ENCODE peak calls at places on chromosomes 5 and 9, in five cellular contexts. One of them, this sample, is unnamed.

GRCh38 chr9:2741441-2742158 is 24.3 kb downstream of the KCNV2 start:
- DNase-seq in spleen: no peak
- DNase-seq in mucosa of descending colon: no peak
- DNase-seq in GM23248: no peak
- DNase-seq in cardiac fibroblast: peak; percentile 18
- DNase-seq in this sample: no peak

GRCh38 chr5:126139086-126139485 is 284.1 kb upstream of the GRAMD2B start:
- DNase-seq in spleen: no peak
- DNase-seq in cardiac fibroblast: peak; percentile 33
- DNase-seq in GM23248: peak; percentile 25
- DNase-seq in mucosa of descending colon: no peak
- DNase-seq in this sample: no peak

GRCh38 chr5:144093400-144093799 is 77.1 kb downstream of the YIPF5 start:
- DNase-seq in cardiac fibroblast: no peak
- DNase-seq in mucosa of descending colon: no peak
- DNase-seq in GM23248: no peak
- DNase-seq in spleen: no peak
- DNase-seq in this sample: no peak

GRCh38 chr9:9521033-9521779 is 1091.6 kb downstream of the PTPRD start:
- DNase-seq in spleen: no peak
- DNase-seq in mucosa of descending colon: no peak
- DNase-seq in cardiac fibroblast: no peak
- DNase-seq in GM23248: no peak
- DNase-seq in this sample: no peak

GRCh38 chr5:35789732-35790461 is 66.8 kb upstream of the IL7R start:
- DNase-seq in GM23248: peak; percentile 73
- DNase-seq in cardiac fibroblast: peak; percentile 60
- DNase-seq in mucosa of descending colon: no peak
- DNase-seq in spleen: no peak
- DNase-seq in this sample: no peak

GRCh38 chr5:54558362-54558761 is 40.8 kb downstream of the SNX18 start:
- DNase-seq in GM23248: no peak
- DNase-seq in mucosa of descending colon: no peak
- DNase-seq in spleen: no peak
- DNase-seq in cardiac fibroblast: peak; percentile 20
- DNase-seq in this sample: no peak

GRCh38 chr9:97910273-97910844 is 11.9 kb downstream of the TRMO start:
- DNase-seq in GM23248: no peak
- DNase-seq in spleen: no peak
- DNase-seq in mucosa of descending colon: no peak
- DNase-seq in cardiac fibroblast: no peak
- DNase-seq in this sample: no peak

GRCh38 chr5:37721447-37721871 is 118.4 kb downstream of the GDNF start:
- DNase-seq in spleen: no peak
- DNase-seq in mucosa of descending colon: no peak
- DNase-seq in cardiac fibroblast: peak; percentile 85
- DNase-seq in GM23248: peak; percentile 24
- DNase-seq in this sample: no peak

GRCh38 chr5:137273511-137273910 is 225.6 kb downstream of the SPOCK1 start:
- DNase-seq in GM23248: peak; percentile 65
- DNase-seq in spleen: no peak
- DNase-seq in mucosa of descending colon: no peak
- DNase-seq in cardiac fibroblast: peak; percentile 50
- DNase-seq in this sample: no peak

GRCh38 chr5:180130876-180131740 is 59.5 kb upstream of the RNF130 start:
- DNase-seq in cardiac fibroblast: no peak
- DNase-seq in mucosa of descending colon: no peak
- DNase-seq in GM23248: no peak
- DNase-seq in spleen: peak; percentile 62
- DNase-seq in this sample: no peak

GRCh38 chr9:82488319-82488701 is 499.7 kb downstream of the SPATA31D1 start:
- DNase-seq in GM23248: no peak
- DNase-seq in cardiac fibroblast: no peak
- DNase-seq in spleen: no peak
- DNase-seq in mucosa of descending colon: no peak
- DNase-seq in this sample: no peak

GRCh38 chr5:168859471-168859870 is 280.3 kb upstream of the PANK3 start:
- DNase-seq in mucosa of descending colon: no peak
- DNase-seq in cardiac fibroblast: no peak
- DNase-seq in GM23248: no peak
- DNase-seq in spleen: no peak
- DNase-seq in this sample: no peak

GRCh38 chr5:168860081-168860480 is 280.9 kb upstream of the PANK3 start:
- DNase-seq in mucosa of descending colon: no peak
- DNase-seq in spleen: no peak
- DNase-seq in cardiac fibroblast: no peak
- DNase-seq in GM23248: no peak
- DNase-seq in this sample: no peak

GRCh38 chr5:168853972-168854371 is 274.8 kb upstream of the PANK3 start:
- DNase-seq in cardiac fibroblast: no peak
- DNase-seq in mucosa of descending colon: no peak
- DNase-seq in spleen: no peak
- DNase-seq in GM23248: no peak
- DNase-seq in this sample: no peak

GRCh38 chr5:168858371-168858770 is 279.2 kb upstream of the PANK3 start:
- DNase-seq in cardiac fibroblast: no peak
- DNase-seq in GM23248: no peak
- DNase-seq in mucosa of descending colon: no peak
- DNase-seq in spleen: no peak
- DNase-seq in this sample: no peak
- H3K4me3 ChIP-seq in cardiac fibroblast: no peak overlapping the region
- H3K4me3 ChIP-seq in GM23248: no peak overlapping the region
- H3K4me3 ChIP-seq in mucosa of descending colon: no peak overlapping the region
- H3K4me3 ChIP-seq in spleen: no peak overlapping the region
- H3K4me3 ChIP-seq in this sample: no peak overlapping the region

GRCh38 chr9:137621131-137621757 is 2.4 kb downstream of the EHMT1 start:
- DNase-seq in mucosa of descending colon: peak; percentile 18
- DNase-seq in GM23248: peak; percentile 64
- DNase-seq in cardiac fibroblast: peak; percentile 40
- DNase-seq in spleen: peak; percentile 43
- DNase-seq in this sample: peak; percentile 58
- H3K4me3 ChIP-seq in mucosa of descending colon: no peak overlapping the region
- H3K4me3 ChIP-seq in GM23248: peak overlapping the region; percentile 0
- H3K4me3 ChIP-seq in cardiac fibroblast: no peak overlapping the region
- H3K4me3 ChIP-seq in spleen: no peak overlapping the region
- H3K4me3 ChIP-seq in this sample: peak overlapping the region; percentile 94

GRCh38 chr9:75226403-75227139 is 138.3 kb downstream of the OSTF1 start:
- DNase-seq in GM23248: no peak
- DNase-seq in mucosa of descending colon: no peak
- DNase-seq in spleen: no peak
- DNase-seq in cardiac fibroblast: no peak
- DNase-seq in this sample: no peak
- H3K4me3 ChIP-seq in GM23248: no peak overlapping the region
- H3K4me3 ChIP-seq in mucosa of descending colon: no peak overlapping the region
- H3K4me3 ChIP-seq in spleen: no peak overlapping the region
- H3K4me3 ChIP-seq in cardiac fibroblast: no peak overlapping the region
- H3K4me3 ChIP-seq in this sample: no peak overlapping the region

GRCh38 chr9:136664799-136665082 is 2.0 kb downstream of the EGFL7 start:
- DNase-seq in spleen: no peak
- DNase-seq in GM23248: no peak
- DNase-seq in mucosa of descending colon: peak; percentile 31
- DNase-seq in cardiac fibroblast: no peak
- DNase-seq in this sample: no peak
- H3K4me3 ChIP-seq in spleen: peak overlapping the region; percentile 58
- H3K4me3 ChIP-seq in GM23248: no peak overlapping the region
- H3K4me3 ChIP-seq in mucosa of descending colon: no peak overlapping the region
- H3K4me3 ChIP-seq in cardiac fibroblast: peak overlapping the region; percentile 44
- H3K4me3 ChIP-seq in this sample: no peak overlapping the region

DNA sequence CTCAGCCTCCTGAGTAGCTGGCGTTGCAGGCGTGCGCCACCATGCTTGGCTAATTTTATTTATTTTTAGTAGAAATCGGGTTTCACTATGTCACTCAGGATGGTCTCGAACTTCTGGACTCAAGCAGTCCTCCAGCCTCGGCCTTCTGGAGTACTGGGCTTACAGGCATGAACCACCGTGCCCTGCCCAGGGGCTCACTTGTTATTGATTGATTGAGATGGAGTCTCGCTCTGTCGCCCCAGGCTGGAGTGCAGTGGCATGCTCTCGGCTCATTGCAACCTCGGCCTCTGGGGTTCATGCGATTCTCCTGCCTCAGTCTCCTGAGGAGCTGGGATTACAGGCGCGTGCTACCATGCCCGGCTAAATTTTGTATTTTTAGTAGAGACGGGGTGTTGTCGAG is 1.6 kb downstream of the HSPA4 start:
- DNase-seq in mucosa of descending colon: no peak
- DNase-seq in spleen: no peak
- DNase-seq in GM23248: no peak
- DNase-seq in cardiac fibroblast: no peak
- DNase-seq in this sample: no peak
- H3K4me3 ChIP-seq in mucosa of descending colon: no peak overlapping the region
- H3K4me3 ChIP-seq in spleen: peak overlapping the region; percentile 69
- H3K4me3 ChIP-seq in GM23248: peak overlapping the region; percentile 88
- H3K4me3 ChIP-seq in cardiac fibroblast: peak overlapping the region; percentile 98
- H3K4me3 ChIP-seq in this sample: peak overlapping the region; percentile 99

GRCh38 chr5:132256783-132257130 is 739 bp upstream of the PDLIM4 start:
- DNase-seq in mucosa of descending colon: no peak
- DNase-seq in spleen: no peak
- DNase-seq in GM23248: no peak
- DNase-seq in cardiac fibroblast: no peak
- DNase-seq in this sample: no peak
- H3K4me3 ChIP-seq in mucosa of descending colon: no peak overlapping the region
- H3K4me3 ChIP-seq in spleen: peak overlapping the region; percentile 27
- H3K4me3 ChIP-seq in GM23248: peak overlapping the region; percentile 93
- H3K4me3 ChIP-seq in cardiac fibroblast: no peak overlapping the region
- H3K4me3 ChIP-seq in this sample: no peak overlapping the region

GRCh38 chr5:139481122-139481533 is 1.4 kb downstream of the STING1 start:
- DNase-seq in spleen: peak; percentile 78
- DNase-seq in GM23248: peak; percentile 38
- DNase-seq in cardiac fibroblast: peak; percentile 33
- DNase-seq in mucosa of descending colon: peak; percentile 48
- DNase-seq in this sample: no peak

GRCh38 chr5:139482050-139482889 is at the start of gene STING1:
- DNase-seq in GM23248: peak; percentile 96
- DNase-seq in mucosa of descending colon: peak; percentile 84
- DNase-seq in spleen: peak; percentile 88
- DNase-seq in cardiac fibroblast: peak; percentile 98
- DNase-seq in this sample: no peak

GRCh38 chr5:139475865-139476651 is 5.3 kb downstream of the SMIM33 start:
- DNase-seq in cardiac fibroblast: no peak
- DNase-seq in spleen: no peak
- DNase-seq in GM23248: no peak
- DNase-seq in mucosa of descending colon: no peak
- DNase-seq in this sample: no peak

GRCh38 chr5:139486201-139486600 is 3.6 kb upstream of the STING1 start:
- DNase-seq in GM23248: no peak
- DNase-seq in mucosa of descending colon: no peak
- DNase-seq in cardiac fibroblast: no peak
- DNase-seq in spleen: no peak
- DNase-seq in this sample: no peak

DNA sequence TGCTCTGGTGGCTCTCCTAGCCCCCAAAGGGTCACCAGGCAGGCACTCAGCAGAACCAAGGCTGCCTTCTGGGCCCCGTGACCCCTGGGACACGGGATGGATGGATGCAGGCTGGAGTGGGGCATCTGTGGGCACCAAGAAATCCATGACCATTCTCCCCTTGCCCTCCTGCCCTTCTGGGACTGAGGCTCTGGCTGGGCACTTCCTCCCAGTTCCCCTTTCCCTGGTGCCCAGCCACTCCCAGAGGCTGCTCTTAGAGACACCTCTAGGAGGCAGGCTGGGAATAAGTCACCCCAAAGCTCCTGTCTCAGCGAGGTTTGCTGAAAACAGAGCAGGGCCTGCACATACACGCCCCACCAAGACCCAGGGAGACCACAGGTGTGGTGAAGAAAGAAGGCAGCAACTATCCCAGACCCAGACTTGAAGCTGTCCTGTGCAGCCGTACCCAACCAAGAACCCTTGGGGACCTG is 943 bp downstream of the STING1 start:
- DNase-seq in spleen: peak; percentile 78
- DNase-seq in GM23248: peak; percentile 79
- DNase-seq in cardiac fibroblast: peak; percentile 58
- DNase-seq in mucosa of descending colon: peak; percentile 56
- DNase-seq in this sample: no peak
- H3K4me3 ChIP-seq in spleen: peak overlapping the region; percentile 44
- H3K4me3 ChIP-seq in GM23248: peak overlapping the region; percentile 85
- H3K4me3 ChIP-seq in cardiac fibroblast: peak overlapping the region; percentile 57
- H3K4me3 ChIP-seq in mucosa of descending colon: no peak overlapping the region
- H3K4me3 ChIP-seq in this sample: no peak overlapping the region

DNA sequence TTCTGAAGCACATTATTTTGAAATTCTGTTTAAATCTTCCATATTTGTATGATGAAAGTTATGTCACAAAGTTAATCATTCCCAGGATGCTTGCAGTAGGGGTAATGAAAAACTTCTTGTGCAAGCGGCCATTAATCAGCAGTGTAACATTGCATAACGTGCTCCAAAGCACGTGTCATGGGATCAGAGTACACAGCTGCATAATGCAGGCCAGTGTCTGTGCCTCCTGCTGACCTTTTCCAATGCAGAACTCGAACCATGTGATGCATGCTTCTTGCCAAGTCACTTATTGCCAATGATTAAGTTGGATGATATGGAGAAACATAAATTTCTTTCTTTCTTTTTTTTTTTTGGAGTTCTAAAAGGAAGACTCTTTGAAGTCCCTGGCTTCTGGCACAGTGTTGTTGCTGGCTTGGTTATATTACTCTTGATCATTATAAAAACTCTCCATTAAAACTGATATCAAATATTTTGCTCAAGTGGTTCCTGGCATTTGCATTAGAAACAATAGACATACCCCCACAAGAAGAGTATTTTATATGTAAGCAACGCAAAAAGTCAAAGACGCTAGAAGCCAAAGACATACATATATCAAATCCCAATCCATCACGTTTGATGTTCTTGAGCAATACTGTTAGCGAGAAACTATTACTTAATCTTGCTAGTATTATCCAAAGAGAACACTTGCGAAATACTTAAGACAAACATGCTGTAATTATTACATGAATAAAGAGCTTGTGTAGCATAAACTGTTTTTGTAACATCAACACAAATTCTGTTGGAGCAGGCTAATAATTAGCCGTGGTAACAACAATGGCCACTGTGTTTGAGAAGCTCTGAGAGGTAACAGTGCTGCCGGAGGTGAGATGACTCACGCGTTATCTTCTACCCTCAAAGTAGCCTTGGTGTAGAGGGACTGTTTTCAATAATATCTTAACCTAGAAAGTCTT is 164.2 kb downstream of the AUH start:
- DNase-seq in mucosa of descending colon: no peak
- DNase-seq in spleen: no peak
- DNase-seq in GM23248: peak; percentile 95
- DNase-seq in cardiac fibroblast: peak; percentile 97
- DNase-seq in this sample: no peak
- H3K4me3 ChIP-seq in mucosa of descending colon: no peak overlapping the region
- H3K4me3 ChIP-seq in spleen: no peak overlapping the region
- H3K4me3 ChIP-seq in GM23248: peak overlapping the region; percentile 14
- H3K4me3 ChIP-seq in cardiac fibroblast: no peak overlapping the region
- H3K4me3 ChIP-seq in this sample: no peak overlapping the region

GRCh38 chr5:141491323-141492167 is 2.7 kb downstream of the PCDHGC5 start:
- DNase-seq in GM23248: no peak
- DNase-seq in mucosa of descending colon: no peak
- DNase-seq in cardiac fibroblast: no peak
- DNase-seq in spleen: no peak
- DNase-seq in this sample: no peak
- H3K4me3 ChIP-seq in GM23248: no peak overlapping the region
- H3K4me3 ChIP-seq in mucosa of descending colon: no peak overlapping the region
- H3K4me3 ChIP-seq in cardiac fibroblast: no peak overlapping the region
- H3K4me3 ChIP-seq in spleen: peak overlapping the region; percentile 27
- H3K4me3 ChIP-seq in this sample: no peak overlapping the region

GRCh38 chr9:109918359-109919163 is 138.6 kb downstream of the PALM2AKAP2 start:
- DNase-seq in mucosa of descending colon: peak; percentile 58
- DNase-seq in spleen: no peak
- DNase-seq in GM23248: no peak
- DNase-seq in cardiac fibroblast: peak; percentile 41
- DNase-seq in this sample: peak; percentile 96
- H3K4me3 ChIP-seq in mucosa of descending colon: no peak overlapping the region
- H3K4me3 ChIP-seq in spleen: no peak overlapping the region
- H3K4me3 ChIP-seq in GM23248: no peak overlapping the region
- H3K4me3 ChIP-seq in cardiac fibroblast: no peak overlapping the region
- H3K4me3 ChIP-seq in this sample: peak overlapping the region; percentile 49

This sample was measured in OCI-LY7.